ENCODE peak calls at places on chromosome 18, in five cellular contexts. X is K562, J is H1, M is NT2/D1, A is HCT116. R is an unnamed sample.

GRCh38 chr18:8153887-8154583 is 455.2 kb upstream of the RAB12 start:
- DNase-seq in X (no peak), J (no peak), M (no peak), A (no peak), R (no peak)

GRCh38 chr18:48782381-48782841 is 168.4 kb downstream of the SMAD7 start:
- DNase-seq in X (no peak), J (no peak), M (no peak), A (no peak), R (no peak)

GRCh38 chr18:697771-698170 is 14.7 kb downstream of the ENOSF1 start:
- DNase-seq in X (no peak), J (no peak), M (no peak), A (no peak), R (no peak)

GRCh38 chr18:68219867-68220266 is 495.0 kb downstream of the TMX3 start:
- DNase-seq in X (no peak), J (no peak), M (no peak), A (no peak), R (no peak)

GRCh38 chr18:36658611-36659010 is 170.2 kb downstream of the TPGS2 start:
- DNase-seq in X (no peak), J (no peak), M (no peak), A (no peak), R (no peak)

GRCh38 chr18:37438417-37439180 is 127.0 kb downstream of the CELF4 start:
- DNase-seq in X (no peak), J (no peak), M (no peak), A (no peak), R (no peak)

GRCh38 chr18:23743733-23744333 is 54.6 kb downstream of the LAMA3 start:
- DNase-seq in X (no peak), J (no peak), M (no peak), A (no peak), R (no peak)

GRCh38 chr18:48002933-48003365 is 72.5 kb upstream of the SMAD2 start:
- DNase-seq in X (no peak), J (no peak), M (no peak), A (peak; percentile 77), R (no peak)

GRCh38 chr18:8424917-8425725 is 184.1 kb upstream of the RAB12 start:
- DNase-seq in X (no peak), J (peak; percentile 25), M (no peak), A (peak; percentile 34), R (peak; percentile 13)

GRCh38 chr18:45993441-45993840 is 26.3 kb upstream of the EPG5 start:
- DNase-seq in X (no peak), J (no peak), M (no peak), A (no peak), R (no peak)

DNA sequence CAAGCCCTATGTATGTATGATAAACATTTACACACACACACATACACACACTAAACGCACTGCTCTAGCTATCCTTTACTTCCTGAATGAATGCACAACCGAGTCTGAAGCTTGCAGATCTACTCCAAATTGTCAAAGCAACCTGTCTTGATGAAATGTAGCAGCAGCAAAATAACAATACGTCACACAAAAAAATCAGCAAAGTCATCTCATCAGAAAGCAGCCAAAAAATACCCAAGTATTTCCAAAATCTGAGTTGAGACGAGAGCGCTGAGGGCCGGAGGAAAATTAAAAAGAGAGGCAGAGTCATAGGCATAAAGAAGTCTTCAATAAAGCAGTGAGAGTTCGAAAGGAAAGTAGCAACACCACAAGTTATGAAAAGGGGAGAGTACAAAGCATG is 67.7 kb downstream of the ZNF521 start:
- DNase-seq in X (no peak), J (no peak), M (no peak), A (no peak), R (no peak)
- TF ChIP-seq ZNF274 in X (no peak), J (no peak), M (no peak), A (no peak), R (no peak)

DNA sequence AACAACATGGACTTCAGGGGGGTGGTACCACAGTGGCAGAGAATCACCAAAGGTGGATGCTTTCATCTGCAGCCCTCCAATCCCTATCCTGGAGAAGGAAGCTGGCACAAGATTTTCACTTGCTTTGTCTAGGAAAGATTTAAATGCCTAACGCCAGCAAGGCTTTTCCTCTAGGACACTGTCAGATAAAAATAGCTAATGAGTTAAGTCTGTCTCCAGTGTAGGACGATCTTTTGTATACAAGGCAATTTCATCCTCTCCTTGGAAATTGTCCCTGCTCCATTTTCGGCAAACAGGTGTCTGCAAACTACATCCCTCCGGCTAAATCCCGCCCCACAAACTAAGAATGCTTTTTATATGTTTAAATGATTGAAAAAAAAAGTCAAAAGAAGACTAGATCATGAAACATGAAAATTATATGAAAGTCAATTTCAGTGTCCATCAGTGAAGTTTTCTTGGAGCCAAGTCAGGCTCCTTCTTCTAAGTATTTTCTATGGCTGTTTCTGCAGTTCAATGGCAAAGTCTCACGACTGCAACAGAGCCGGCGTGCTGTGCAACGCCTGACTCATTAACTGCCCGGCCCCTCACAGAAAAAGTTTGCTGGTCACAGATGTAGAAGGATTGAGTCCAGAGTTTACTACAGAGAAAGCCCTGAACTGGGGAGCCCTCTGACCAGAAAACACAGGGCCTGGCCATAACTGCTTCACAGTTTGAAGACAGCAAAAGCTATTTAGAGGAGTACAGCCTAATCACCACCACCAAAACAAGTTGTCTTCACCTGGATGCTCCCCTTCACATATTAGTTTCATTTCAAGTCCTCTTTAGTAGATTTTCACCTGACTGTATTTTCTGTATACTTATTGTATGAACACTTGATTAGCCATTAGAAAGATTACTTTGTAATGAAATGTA is 52.3 kb downstream of the PIEZO2 start:
- DNase-seq in X (no peak), J (no peak), M (no peak), A (no peak), R (no peak)
- TF ChIP-seq ZNF274 in X (no peak), J (no peak), M (no peak), A (no peak), R (no peak)

GRCh38 chr18:57841568-57841967 is 38.5 kb upstream of the ATP8B1 start:
- DNase-seq in X (no peak), J (no peak), M (no peak), A (no peak), R (no peak)

GRCh38 chr18:57844319-57844718 is 41.2 kb upstream of the ATP8B1 start:
- DNase-seq in X (no peak), J (no peak), M (no peak), A (no peak), R (no peak)

GRCh38 chr18:57845468-57846103 is 42.5 kb upstream of the ATP8B1 start:
- DNase-seq in X (no peak), J (no peak), M (no peak), A (no peak), R (no peak)

GRCh38 chr18:57846258-57846657 is 43.1 kb upstream of the ATP8B1 start:
- DNase-seq in X (peak; percentile 78), J (no peak), M (no peak), A (peak; percentile 26), R (no peak)

DNA sequence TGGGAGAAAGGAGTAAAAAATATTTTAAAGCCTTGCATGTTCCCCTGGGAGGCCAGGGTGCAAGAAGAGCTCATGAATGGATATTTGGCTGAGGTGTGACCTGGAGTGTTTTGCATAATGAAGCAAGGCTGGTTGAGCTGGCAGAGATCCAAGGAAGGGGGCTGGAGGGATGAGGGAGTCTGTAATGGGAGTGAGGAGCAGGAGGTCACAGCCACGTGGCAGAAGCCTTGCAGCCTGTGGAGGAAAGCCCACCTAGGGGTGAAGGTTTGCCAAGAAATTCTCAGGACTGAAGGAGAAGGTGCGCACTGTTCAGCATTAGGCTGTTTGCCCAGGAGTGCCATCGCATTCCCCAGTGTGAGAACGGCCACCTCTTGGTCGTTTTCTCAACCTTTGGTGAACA is 40.3 kb upstream of the ATP8B1 start:
- DNase-seq in X (peak; percentile 12), J (no peak), M (no peak), A (no peak), R (no peak)
- TF ChIP-seq ZNF274 in X (no peak), J (no peak), M (no peak), A (no peak), R (no peak)

DNA sequence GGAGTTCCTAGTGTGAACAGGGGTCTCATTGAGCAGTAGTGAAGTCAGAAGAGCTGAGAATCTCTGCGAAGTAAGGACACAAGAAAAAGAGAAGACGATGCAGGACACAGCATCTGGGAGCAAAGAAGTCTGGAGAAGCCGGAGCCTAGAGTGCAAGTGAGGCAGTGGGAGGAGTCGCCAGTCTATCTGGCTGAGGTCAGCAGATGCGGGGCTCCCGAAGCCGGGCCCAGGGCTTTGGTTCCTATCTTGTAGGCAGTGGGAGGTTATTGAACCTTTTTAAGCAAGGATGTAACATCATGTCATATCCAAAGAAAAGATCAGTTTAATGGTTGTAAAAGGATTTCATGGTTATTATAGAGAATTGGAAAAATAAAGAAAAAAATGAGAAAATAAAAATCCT is 90.8 kb upstream of the KCTD1 start:
- DNase-seq in X (no peak), J (no peak), M (no peak), A (no peak), R (no peak)
- TF ChIP-seq ZNF274 in X (no peak), J (no peak), M (no peak), A (no peak), R (no peak)

GRCh38 chr18:62881509-62882016 is 166.2 kb downstream of the PHLPP1 start:
- DNase-seq in X (peak; percentile 24), J (no peak), M (no peak), A (peak; percentile 79), R (no peak)
- TF ChIP-seq ZNF274 in X (no peak), J (no peak), M (no peak), A (no peak), R (no peak)

GRCh38 chr18:6837904-6838303 is 108.4 kb downstream of the ARHGAP28 start:
- DNase-seq in X (no peak), J (no peak), M (no peak), A (no peak), R (no peak)

GRCh38 chr18:6836331-6836730 is 106.8 kb downstream of the ARHGAP28 start:
- DNase-seq in X (peak; percentile 66), J (no peak), M (no peak), A (no peak), R (no peak)

GRCh38 chr18:6835345-6835744 is 105.8 kb downstream of the ARHGAP28 start:
- DNase-seq in X (no peak), J (no peak), M (no peak), A (no peak), R (peak; percentile 6)
- TF ChIP-seq ZNF274 in X (no peak), J (no peak), M (no peak), A (no peak), R (no peak)

GRCh38 chr18:4200399-4200798 is 254.7 kb downstream of the DLGAP1 start:
- DNase-seq in X (no peak), J (no peak), M (no peak), A (no peak), R (no peak)

GRCh38 chr18:4196358-4196757 is 258.7 kb downstream of the DLGAP1 start:
- DNase-seq in X (no peak), J (no peak), M (no peak), A (no peak), R (no peak)
- TF ChIP-seq ZNF274 in X (no peak), J (no peak), M (no peak), A (no peak), R (no peak)